ENCODE peak calls at places on chromosomes 1 and 21, in ten cellular contexts. A is naive thymus-derived CD8-positive, alpha-beta T cell; G is pancreas; O is DMS153; S is stimulated activated CD4-positive, alpha-beta T cell treated with anti-CD3 and anti-CD28 coated beads, TNF-alpha, amount 100 ng/mL, for 1 hour; D is GM19239; E is T follicular helper cell; L is iris pigment epithelial cell; F is GDM1; N is GM06990. I is an unnamed sample.

GRCh38 chr1:1197551-1198422 is 8.6 kb downstream of the TNFRSF18 start:
- DNase-seq in A (no peak), G (peak), O (no peak), S (no peak), D (no peak), E (no peak), L (no peak), F (no peak), N (peak), I (no peak)

GRCh38 chr1:198121058-198121829 is 35.6 kb upstream of the NEK7 start:
- DNase-seq in A (no peak), G (no peak), O (no peak), S (no peak), D (no peak), E (no peak), L (peak), F (no peak), N (no peak), I (peak)

GRCh38 chr1:2975466-2976179 is 45.6 kb upstream of the ACTRT2 start:
- DNase-seq in A (no peak), G (peak), O (no peak), S (no peak), D (no peak), E (no peak), L (no peak), F (no peak), N (no peak), I (no peak)

GRCh38 chr21:34614443-34614692 is 545 bp downstream of the RCAN1 start:
- DNase-seq in A (no peak), G (no peak), O (no peak), S (no peak), D (no peak), E (no peak), L (no peak), F (no peak), N (peak), I (no peak)

GRCh38 chr1:103525114-103525606 is 339 bp upstream of the RNPC3 start:
- DNase-seq in A (peak), G (no peak), O (peak), S (no peak), D (no peak), E (no peak), L (peak), F (no peak), N (peak), I (no peak)

GRCh38 chr1:44819594-44820327 is 11.4 kb downstream of the BTBD19 start:
- DNase-seq in A (peak), G (peak), O (peak), S (peak), D (peak), E (peak), L (peak), F (peak), N (peak), I (no peak)

GRCh38 chr1:86696522-86696921 is 7.9 kb upstream of the SH3GLB1 start:
- DNase-seq in A (no peak), G (no peak), O (no peak), S (no peak), D (no peak), E (no peak), L (peak), F (no peak), N (no peak), I (no peak)

GRCh38 chr1:3645247-3645646 is 4.7 kb downstream of the WRAP73 start:
- DNase-seq in A (no peak), G (no peak), O (no peak), S (no peak), D (no peak), E (no peak), L (no peak), F (no peak), N (no peak), I (no peak)

GRCh38 chr1:62588000-62588399 is 9.3 kb upstream of the ANGPTL3 start:
- DNase-seq in A (no peak), G (no peak), O (no peak), S (no peak), D (no peak), E (no peak), L (peak), F (no peak), N (no peak), I (no peak)

I was measured in AG09309.